ENCODE peak calls at places on chromosomes 13 and 19, in six cellular contexts. C is stimulated activated memory B cell treated with anti-CD40 and anti-IgM and Interleukin-4, amounts not matched to agents 10 μg/mL and 1 μg/mL and 100 μg/mL, for 72 hours; I is naive thymus-derived CD8-positive, alpha-beta T cell; F is psoas muscle; M is upper lobe of right lung; E is PC-3. Y is an unnamed sample.

GRCh38 chr19:5947435-5947834 is 30.5 kb downstream of the RANBP3 start:
- ATAC-seq in I (no peak), M (peak; percentile 77), E (no peak), F (peak; percentile 49), C (no peak), Y (no peak)

GRCh38 chr19:16416574-16416973 is 55.2 kb downstream of the EPS15L1 start:
- ATAC-seq in E (no peak), M (no peak), I (no peak), C (no peak), F (no peak), Y (no peak)

GRCh38 chr19:2863818-2864217 is 3.3 kb upstream of the ZNF556 start:
- ATAC-seq in I (no peak), M (no peak), F (no peak), C (no peak), E (no peak), Y (no peak)

GRCh38 chr19:14603990-14604387 is 21.1 kb downstream of the CLEC17A start:
- ATAC-seq in F (no peak), I (peak; percentile 44), M (no peak), E (no peak), C (peak; percentile 95), Y (peak; percentile 37)

GRCh38 chr19:12763100-12763499 is 11.5 kb downstream of the BEST2 start:
- ATAC-seq in E (no peak), C (no peak), I (no peak), F (peak; percentile 35), M (no peak), Y (no peak)

GRCh38 chr13:47397739-47398138 is 500.9 kb upstream of the HTR2A start:
- ATAC-seq in C (no peak), F (no peak), I (no peak), E (peak; percentile 87), M (no peak), Y (peak; percentile 47)

GRCh38 chr19:2997720-2998119 is 20.4 kb downstream of the TLE6 start:
- ATAC-seq in E (no peak), C (no peak), I (no peak), M (no peak), F (no peak), Y (no peak)

GRCh38 chr13:25847635-25848616 is 203.9 kb downstream of the SHISA2 start:
- ATAC-seq in M (peak; percentile 79), E (no peak), I (no peak), C (peak; percentile 54), F (no peak), Y (peak; percentile 17)

GRCh38 chr19:50947123-50947522 is 5.7 kb downstream of the KLK5 start:
- ATAC-seq in F (no peak), I (no peak), E (no peak), C (no peak), M (no peak), Y (no peak)

GRCh38 chr19:12052057-12052570 is 647 bp downstream of the ZNF878 start:
- ATAC-seq in I (peak; percentile 45), F (no peak), E (peak; percentile 31), C (peak; percentile 39), M (no peak), Y (no peak)

GRCh38 chr13:113771709-113772331 is 12.8 kb downstream of the TMEM255B start:
- ATAC-seq in C (no peak), I (no peak), F (no peak), M (no peak), E (peak; percentile 60), Y (no peak)

GRCh38 chr19:10773969-10774368 is 56.1 kb downstream of the DNM2 start:
- ATAC-seq in F (no peak), I (no peak), C (no peak), E (peak; percentile 88), M (no peak), Y (peak; percentile 48)

GRCh38 chr13:36131215-36131930 is at the start of gene DCLK1:
- ATAC-seq in C (peak; percentile 17), E (peak; percentile 61), I (no peak), M (peak; percentile 75), F (peak; percentile 79), Y (peak; percentile 49)

GRCh38 chr19:4909172-4909896 is at the start of gene UHRF1:
- ATAC-seq in M (no peak), F (no peak), C (peak; percentile 34), E (peak; percentile 10), I (no peak), Y (no peak)

GRCh38 chr13:54210397-54211050 is 1181.9 kb downstream of the OLFM4 start:
- ATAC-seq in E (peak; percentile 89), F (no peak), M (no peak), C (no peak), I (no peak), Y (peak; percentile 78)

GRCh38 chr13:112782433-112783010 is 92.7 kb downstream of the ATP11A start:
- ATAC-seq in I (no peak), F (peak; percentile 32), M (no peak), E (no peak), C (no peak), Y (peak; percentile 23)

GRCh38 chr13:103835052-103835451 is 768.8 kb upstream of the SLC10A2 start:
- ATAC-seq in F (no peak), C (no peak), I (no peak), M (no peak), E (no peak), Y (no peak)

GRCh38 chr13:97261254-97262015 is 39.3 kb downstream of the MBNL2 start:
- ATAC-seq in I (no peak), E (no peak), F (peak; percentile 51), M (peak; percentile 5), C (peak; percentile 90), Y (no peak)

GRCh38 chr19:281156-281853 is 9.9 kb downstream of the PLPP2 start:
- ATAC-seq in I (no peak), C (no peak), F (no peak), E (no peak), M (peak; percentile 25), Y (no peak)